ENCODE peak calls at places on chromosomes 4 and X, in ten cellular contexts. O is dorsolateral prefrontal cortex; Z is T-cell; X is mesenchymal stem cell; I is left lung; M is amygdala; V is stimulated activated CD8-positive, alpha-beta memory T cell treated with anti-CD3 and anti-CD28 coated beads, Interleukin-12 subunit alpha, Interleukin-12 subunit beta, amount 100 ng/mL, for 1 hour; H is skeletal muscle cell; B is BE2C; T is left colon. U is an unnamed sample.

GRCh38 chr4:16646459-16646858 is 252.0 kb downstream of the LDB2 start:
- DNase-seq in O (no peak), Z (no peak), X (no peak), I (no peak), M (no peak), V (no peak), H (no peak), B (no peak), T (no peak), U (no peak)

GRCh38 chrX:19627533-19627932 is 112.2 kb upstream of the MAP3K15 start:
- DNase-seq in O (no peak), Z (no peak), X (peak; percentile 8), I (no peak), M (no peak), V (no peak), H (no peak), B (no peak), T (no peak), U (peak; percentile 33)

GRCh38 chrX:71859637-71860036 is 51.0 kb upstream of the NHSL2 start:
- DNase-seq in O (no peak), Z (no peak), X (peak; percentile 44), I (no peak), M (peak; percentile 18), V (peak; percentile 19), H (no peak), B (peak; percentile 54), T (no peak), U (peak; percentile 41)

GRCh38 chr4:98645527-98645926 is 12.9 kb downstream of the TSPAN5 start:
- DNase-seq in O (no peak), Z (no peak), X (no peak), I (no peak), M (no peak), V (no peak), H (no peak), B (no peak), T (no peak), U (no peak)

GRCh38 chr4:173243321-173243720 is 74.7 kb downstream of the GALNT7 start:
- DNase-seq in O (no peak), Z (no peak), X (peak; percentile 70), I (no peak), M (no peak), V (no peak), H (peak; percentile 70), B (no peak), T (no peak), U (no peak)

GRCh38 chrX:15598031-15598430 is 2.7 kb downstream of the ACE2 start:
- DNase-seq in O (no peak), Z (no peak), X (no peak), I (no peak), M (no peak), V (no peak), H (no peak), B (no peak), T (no peak), U (no peak)

GRCh38 chr4:129526812-129527211 is 430.9 kb downstream of the C4orf33 start:
- DNase-seq in O (no peak), Z (no peak), X (no peak), I (no peak), M (no peak), V (no peak), H (peak; percentile 5), B (no peak), T (no peak), U (no peak)

GRCh38 chr4:55407119-55407518 is 11.4 kb downstream of the TMEM165 start:
- DNase-seq in O (no peak), Z (no peak), X (no peak), I (no peak), M (no peak), V (no peak), H (no peak), B (no peak), T (no peak), U (no peak)

GRCh38 chr4:36316544-36317082 is 35.2 kb downstream of the DTHD1 start:
- DNase-seq in O (no peak), Z (no peak), X (no peak), I (no peak), M (no peak), V (no peak), H (no peak), B (no peak), T (no peak), U (no peak)

GRCh38 chrX:78029663-78030062 is 60.2 kb upstream of the PGAM4 start:
- DNase-seq in O (no peak), Z (no peak), X (no peak), I (no peak), M (peak; percentile 7), V (no peak), H (no peak), B (peak; percentile 35), T (no peak), U (no peak)

GRCh38 chr4:138889216-138889615 is 126.4 kb upstream of the NOCT start:
- DNase-seq in O (no peak), Z (no peak), X (no peak), I (no peak), M (no peak), V (no peak), H (no peak), B (no peak), T (no peak), U (no peak)

GRCh38 chrX:119482497-119483480 is 14.5 kb downstream of the SLC25A5 start:
- DNase-seq in O (peak; percentile 31), Z (peak; percentile 47), X (peak; percentile 81), I (peak; percentile 94), M (peak; percentile 25), V (peak; percentile 36), H (no peak), B (peak; percentile 65), T (peak; percentile 50), U (peak; percentile 64)

GRCh38 chr4:183264614-183265013 is 55.5 kb downstream of the CLDN22 start:
- DNase-seq in O (no peak), Z (no peak), X (peak; percentile 15), I (no peak), M (no peak), V (no peak), H (no peak), B (no peak), T (no peak), U (no peak)

GRCh38 chr4:159358226-159358625 is 255.3 kb downstream of the RAPGEF2 start:
- DNase-seq in O (no peak), Z (no peak), X (peak; percentile 80), I (no peak), M (no peak), V (no peak), H (peak; percentile 80), B (no peak), T (no peak), U (no peak)

GRCh38 chrX:67582436-67582835 is 38.6 kb downstream of the AR start:
- DNase-seq in O (no peak), Z (no peak), X (no peak), I (no peak), M (no peak), V (no peak), H (no peak), B (no peak), T (no peak), U (no peak)

GRCh38 chrX:96407501-96407900 is 277.1 kb upstream of the DIAPH2 start:
- DNase-seq in O (no peak), Z (no peak), X (peak; percentile 79), I (no peak), M (no peak), V (no peak), H (peak; percentile 43), B (no peak), T (no peak), U (no peak)

GRCh38 chrX:143669395-143669794 is 33.5 kb upstream of the SLITRK4 start:
- DNase-seq in O (no peak), Z (no peak), X (peak; percentile 17), I (no peak), M (no peak), V (no peak), H (no peak), B (no peak), T (no peak), U (no peak)

GRCh38 chr4:38179690-38180299 is 219.6 kb downstream of the PTTG2 start:
- DNase-seq in O (peak; percentile 60), Z (peak; percentile 70), X (peak; percentile 72), I (no peak), M (peak; percentile 76), V (peak; percentile 63), H (no peak), B (peak; percentile 61), T (peak; percentile 73), U (peak; percentile 70)

GRCh38 chr4:89800527-89801103 is 36.3 kb downstream of the SNCA start:
- DNase-seq in O (no peak), Z (no peak), X (peak; percentile 30), I (no peak), M (no peak), V (no peak), H (peak; percentile 8), B (no peak), T (no peak), U (no peak)

GRCh38 chrX:64202808-64203320 is 2.6 kb downstream of the AMER1 start:
- DNase-seq in O (no peak), Z (no peak), X (no peak), I (no peak), M (no peak), V (no peak), H (no peak), B (no peak), T (no peak), U (no peak)

U was measured in CD4-positive, alpha-beta memory T cell.